ENCODE peak calls at places on chromosomes 1 and 21, in four cellular contexts. Q is CD4-positive, alpha-beta T cell; L is tibial artery; D is astrocyte. W is an unnamed sample.

GRCh38 chr1:11842154-11843041 is 5.2 kb downstream of the NPPA start:
- DNase-seq in Q (no peak), L (no peak), D (no peak), W (no peak)

GRCh38 chr21:38420140-38420539 is 78.1 kb downstream of the ERG start:
- DNase-seq in Q (no peak), L (no peak), D (no peak), W (no peak)

GRCh38 chr1:229597877-229598276 is 28.0 kb downstream of the TAF5L start:
- DNase-seq in Q (no peak), L (no peak), D (peak; percentile 51), W (no peak)

GRCh38 chr1:76949503-76949902 is 82.2 kb downstream of the ST6GALNAC5 start:
- DNase-seq in Q (no peak), L (no peak), D (peak; percentile 47), W (no peak)

GRCh38 chr1:41664861-41665640 is 180.6 kb upstream of the EDN2 start:
- DNase-seq in Q (no peak), L (no peak), D (peak; percentile 72), W (peak; percentile 41)

GRCh38 chr21:29287383-29287782 is 11.3 kb upstream of the BACH1 start:
- DNase-seq in Q (no peak), L (no peak), D (no peak), W (no peak)

GRCh38 chr1:7109901-7110300 is 324.6 kb downstream of the CAMTA1 start:
- DNase-seq in Q (no peak), L (no peak), D (no peak), W (no peak)

GRCh38 chr1:9630331-9631081 is 21.0 kb upstream of the PIK3CD start:
- DNase-seq in Q (peak; percentile 43), L (no peak), D (no peak), W (no peak)

GRCh38 chr21:25464275-25464674 is 143.0 kb downstream of the MRPL39 start:
- DNase-seq in Q (no peak), L (no peak), D (no peak), W (no peak)

GRCh38 chr1:43206721-43207228 is 34.6 kb downstream of the CFAP57 start:
- DNase-seq in Q (no peak), L (no peak), D (peak; percentile 95), W (no peak)

GRCh38 chr1:228459091-228459993 is 27.8 kb upstream of the RNF187 start:
- DNase-seq in Q (peak; percentile 53), L (peak; percentile 74), D (peak; percentile 60), W (peak; percentile 81)

GRCh38 chr1:166869318-166870099 is 6.6 kb downstream of the TADA1 start:
- DNase-seq in Q (no peak), L (no peak), D (no peak), W (no peak)

GRCh38 chr1:111270781-111271463 is 19.7 kb upstream of the CHIA start:
- DNase-seq in Q (no peak), L (no peak), D (no peak), W (peak; percentile 79)

GRCh38 chr1:227774721-227775665 is 39.8 kb downstream of the SNAP47 start:
- DNase-seq in Q (no peak), L (no peak), D (peak; percentile 83), W (no peak)

GRCh38 chr1:21904725-21905520 is 32.2 kb downstream of the HSPG2 start:
- DNase-seq in Q (no peak), L (peak; percentile 87), D (peak; percentile 97), W (peak; percentile 61)

GRCh38 chr1:219432966-219433365 is 179.9 kb downstream of the ZC3H11B start:
- DNase-seq in Q (no peak), L (no peak), D (peak; percentile 58), W (no peak)

GRCh38 chr1:16110884-16111283 is 37.4 kb upstream of the FAM131C start:
- DNase-seq in Q (no peak), L (no peak), D (no peak), W (no peak)

GRCh38 chr1:11929849-11930248 is 3.6 kb upstream of the KIAA2013 start:
- DNase-seq in Q (no peak), L (peak; percentile 91), D (no peak), W (peak; percentile 56)

GRCh38 chr1:36134031-36134430 is 9.0 kb upstream of the COL8A2 start:
- DNase-seq in Q (no peak), L (no peak), D (no peak), W (no peak)
- H3K27ac ChIP-seq in Q (no peak overlapping the region), L (peak overlapping the region; percentile 76), D (no peak overlapping the region), W (no peak overlapping the region)

GRCh38 chr1:160836981-160837557 is 25.6 kb downstream of the CD244 start:
- DNase-seq in Q (no peak), L (no peak), D (no peak), W (no peak)

GRCh38 chr1:160838876-160839275 is 23.8 kb downstream of the CD244 start:
- DNase-seq in Q (no peak), L (no peak), D (no peak), W (no peak)

GRCh38 chr1:160834945-160835565 is 27.6 kb downstream of the CD244 start:
- DNase-seq in Q (no peak), L (no peak), D (peak; percentile 3), W (no peak)

GRCh38 chr1:160837558-160838205 is 25.0 kb downstream of the CD244 start:
- DNase-seq in Q (peak; percentile 82), L (no peak), D (peak; percentile 6), W (peak; percentile 30)

GRCh38 chr1:160836561-160836960 is 26.1 kb downstream of the CD244 start:
- DNase-seq in Q (no peak), L (no peak), D (no peak), W (peak; percentile 25)
- H3K27me3 ChIP-seq in Q (no peaks in the 10 kb centered on the region), L (no peaks in the 10 kb centered on the region), D (no peaks in the 10 kb centered on the region), W (no peaks in the 10 kb centered on the region)

DNA sequence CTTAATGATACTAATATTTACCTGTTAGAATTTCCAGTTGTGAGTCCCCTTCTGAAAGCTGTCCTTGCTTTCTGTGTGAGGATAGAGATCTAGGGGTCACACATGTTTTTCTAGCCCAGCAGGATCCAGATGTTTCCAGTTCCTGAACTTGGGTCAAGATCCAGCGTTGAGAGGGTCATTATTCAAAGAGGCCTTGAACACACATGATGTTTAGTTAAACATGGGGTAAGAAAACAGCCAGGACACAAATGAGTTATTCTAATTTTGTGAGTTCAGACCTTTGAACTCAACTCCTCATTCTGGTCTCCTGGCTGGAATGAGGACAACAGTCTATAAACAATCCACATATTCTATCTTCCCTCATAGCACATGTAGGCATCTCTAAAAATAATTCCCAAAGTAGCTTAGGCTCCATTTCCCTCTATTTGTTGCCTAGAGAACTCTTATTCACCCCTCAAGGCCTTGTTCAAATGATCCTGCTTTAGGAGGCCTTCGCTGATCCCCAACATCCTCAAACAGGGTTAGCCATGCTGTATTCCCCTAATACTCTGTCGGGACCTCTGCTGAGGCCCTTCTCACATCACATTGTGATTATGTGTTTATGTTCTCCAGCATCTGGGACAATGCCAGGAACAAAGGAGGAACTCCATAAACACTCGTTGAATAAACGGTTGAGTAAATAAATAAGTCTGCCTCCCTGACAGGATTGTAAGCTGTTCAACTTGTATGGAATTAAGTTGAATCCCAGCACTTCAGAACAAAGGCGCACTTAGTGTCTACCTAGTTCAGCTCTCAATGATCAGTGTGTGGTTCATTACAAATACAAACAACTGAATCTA is 15.0 kb upstream of the KCNN3 start:
- DNase-seq in Q (no peak), L (no peak), D (no peak), W (no peak)
- H3K27ac ChIP-seq in Q (no peak overlapping the region), L (no peak overlapping the region), D (no peak overlapping the region), W (no peak overlapping the region)

GRCh38 chr1:207958376-207959139 is 47.6 kb upstream of the CD34 start:
- DNase-seq in Q (no peak), L (no peak), D (no peak), W (no peak)
- H3K27me3 ChIP-seq in Q (peaks cover 52% of the 10 kb centered on the region), L (no peaks in the 10 kb centered on the region), D (no peaks in the 10 kb centered on the region), W (no peaks in the 10 kb centered on the region)

GRCh38 chr21:26845750-26846035 is 484 bp upstream of the ADAMTS1 start:
- DNase-seq in Q (no peak), L (no peak), D (peak; percentile 8), W (no peak)

GRCh38 chr21:26845066-26845749 is at the start of gene ADAMTS1:
- DNase-seq in Q (no peak), L (peak; percentile 97), D (peak; percentile 62), W (peak; percentile 96)

GRCh38 chr21:26847951-26848350 is 2.7 kb upstream of the ADAMTS1 start:
- DNase-seq in Q (no peak), L (no peak), D (no peak), W (no peak)

GRCh38 chr21:26844258-26845065 is 747 bp downstream of the ADAMTS1 start:
- DNase-seq in Q (no peak), L (peak; percentile 78), D (peak; percentile 37), W (peak; percentile 89)

GRCh38 chr21:26846036-26846931 is 1.1 kb upstream of the ADAMTS1 start:
- DNase-seq in Q (no peak), L (peak; percentile 91), D (peak; percentile 47), W (peak; percentile 90)
- H3K27ac ChIP-seq in Q (no peak overlapping the region), L (peak overlapping the region; percentile 89), D (peak overlapping the region; percentile 74), W (peak overlapping the region; percentile 88)

DNA sequence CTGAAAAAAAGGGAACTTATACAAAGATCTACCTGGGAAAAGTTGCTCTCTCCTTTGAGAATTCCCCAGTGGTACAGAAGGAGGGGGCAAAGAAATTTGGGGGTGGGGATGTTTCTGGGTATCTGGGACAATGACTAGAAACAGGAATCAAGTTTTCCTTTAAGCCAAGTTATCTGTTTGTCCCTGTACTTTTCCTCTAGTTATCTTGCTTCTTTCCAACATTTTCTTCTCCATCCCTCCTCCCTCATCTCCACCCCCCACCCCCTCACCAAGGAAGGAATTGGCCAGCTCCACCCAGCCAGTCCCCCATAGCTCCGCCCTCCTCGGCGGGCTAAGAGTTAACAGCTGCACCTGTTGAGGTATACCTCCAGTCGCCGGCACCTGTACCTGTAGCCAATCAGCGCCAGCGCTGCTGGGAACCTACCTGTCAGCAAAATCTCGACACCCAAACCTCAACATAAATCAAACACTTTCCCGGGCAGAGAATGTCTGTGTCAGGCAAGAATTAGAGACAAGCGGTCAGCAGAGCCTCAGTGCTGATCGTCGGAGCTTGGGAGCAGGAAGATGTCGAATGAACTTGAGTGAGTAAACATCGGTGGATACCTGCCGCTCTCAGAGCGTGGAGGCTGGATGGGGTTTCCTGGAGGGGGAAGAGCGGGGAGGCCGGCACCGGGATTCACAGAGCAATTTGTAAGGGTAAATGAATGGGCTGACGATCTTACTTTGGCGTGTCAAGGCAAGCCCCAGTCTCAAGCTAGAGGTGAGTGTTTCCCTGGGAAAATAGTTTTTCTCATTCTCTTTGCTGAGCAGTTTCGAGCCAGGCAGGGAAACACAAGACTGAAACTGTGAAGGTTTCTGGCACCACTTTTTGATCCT is at the start of gene GRHL3:
- DNase-seq in Q (no peak), L (no peak), D (peak; percentile 17), W (peak; percentile 53)
- H3K27me3 ChIP-seq in Q (peaks cover 42% of the 10 kb centered on the region), L (peaks cover 63% of the 10 kb centered on the region), D (peaks cover 48% of the 10 kb centered on the region), W (peaks cover 2% of the 10 kb centered on the region)

GRCh38 chr1:39196244-39197215 is 8.0 kb upstream of the MACF1 start:
- DNase-seq in Q (peak; percentile 60), L (no peak), D (peak; percentile 68), W (no peak)
- H3K27ac ChIP-seq in Q (peak overlapping the region; percentile 85), L (peak overlapping the region; percentile 83), D (peak overlapping the region; percentile 78), W (peak overlapping the region; percentile 48)

GRCh38 chr1:3077561-3077960 is 8.6 kb downstream of the PRDM16 start:
- DNase-seq in Q (no peak), L (no peak), D (no peak), W (no peak)
- H3K27me3 ChIP-seq in Q (peaks cover 32% of the 10 kb centered on the region), L (no peaks in the 10 kb centered on the region), D (peaks cover 4% of the 10 kb centered on the region), W (peaks cover 2% of the 10 kb centered on the region)

W was measured in upper lobe of left lung.